ENCODE peak calls at places on chromosomes 3 and 15, in seven cellular contexts. One of them, this sample, is unnamed.

GRCh38 chr3:187987919-187988318 is 166.0 kb upstream of the LPP start:
- DNase-seq in MM.1S: no peak
- DNase-seq in cardiac muscle cell: no peak
- DNase-seq in breast epithelium: no peak
- DNase-seq in HFF-Myc: no peak
- DNase-seq in psoas muscle: no peak
- DNase-seq in HFFc6: no peak
- DNase-seq in this sample: no peak

GRCh38 chr3:69720824-69721223 is 18.4 kb upstream of the MITF start:
- DNase-seq in breast epithelium: no peak
- DNase-seq in MM.1S: no peak
- DNase-seq in cardiac muscle cell: no peak
- DNase-seq in psoas muscle: no peak
- DNase-seq in HFF-Myc: no peak
- DNase-seq in HFFc6: no peak
- DNase-seq in this sample: no peak

GRCh38 chr3:79019137-79019923 is 748.5 kb downstream of the ROBO1 start:
- DNase-seq in HFF-Myc: peak; percentile 79
- DNase-seq in breast epithelium: peak; percentile 42
- DNase-seq in HFFc6: peak; percentile 85
- DNase-seq in MM.1S: peak; percentile 87
- DNase-seq in psoas muscle: peak; percentile 75
- DNase-seq in cardiac muscle cell: peak; percentile 96
- DNase-seq in this sample: peak; percentile 83

GRCh38 chr15:57345584-57345983 is 30.7 kb upstream of the CGNL1 start:
- DNase-seq in HFF-Myc: no peak
- DNase-seq in breast epithelium: no peak
- DNase-seq in cardiac muscle cell: peak; percentile 40
- DNase-seq in HFFc6: no peak
- DNase-seq in psoas muscle: no peak
- DNase-seq in MM.1S: no peak
- DNase-seq in this sample: no peak

GRCh38 chr15:66170716-66171115 is 82.8 kb downstream of the MEGF11 start:
- DNase-seq in HFF-Myc: no peak
- DNase-seq in breast epithelium: no peak
- DNase-seq in MM.1S: no peak
- DNase-seq in psoas muscle: no peak
- DNase-seq in cardiac muscle cell: no peak
- DNase-seq in HFFc6: no peak
- DNase-seq in this sample: no peak

GRCh38 chr15:35439291-35439690 is 106.7 kb downstream of the DPH6 start:
- DNase-seq in breast epithelium: no peak
- DNase-seq in HFFc6: peak; percentile 60
- DNase-seq in HFF-Myc: peak; percentile 10
- DNase-seq in psoas muscle: no peak
- DNase-seq in MM.1S: no peak
- DNase-seq in cardiac muscle cell: peak; percentile 83
- DNase-seq in this sample: no peak

GRCh38 chr3:64214002-64214696 is 11.1 kb downstream of the PRICKLE2 start:
- DNase-seq in psoas muscle: peak; percentile 74
- DNase-seq in MM.1S: no peak
- DNase-seq in HFFc6: peak; percentile 52
- DNase-seq in breast epithelium: peak; percentile 78
- DNase-seq in HFF-Myc: peak; percentile 76
- DNase-seq in cardiac muscle cell: peak; percentile 98
- DNase-seq in this sample: no peak

GRCh38 chr3:126438746-126439145 is 36.9 kb downstream of the ZXDC start:
- DNase-seq in HFFc6: no peak
- DNase-seq in breast epithelium: no peak
- DNase-seq in HFF-Myc: no peak
- DNase-seq in psoas muscle: no peak
- DNase-seq in cardiac muscle cell: no peak
- DNase-seq in MM.1S: no peak
- DNase-seq in this sample: no peak

GRCh38 chr3:81638480-81638879 is 123.0 kb downstream of the GBE1 start:
- DNase-seq in psoas muscle: no peak
- DNase-seq in cardiac muscle cell: no peak
- DNase-seq in breast epithelium: no peak
- DNase-seq in HFF-Myc: no peak
- DNase-seq in HFFc6: no peak
- DNase-seq in MM.1S: no peak
- DNase-seq in this sample: no peak

GRCh38 chr3:37491343-37491742 is 317.0 kb upstream of the LRRFIP2 start:
- DNase-seq in HFFc6: no peak
- DNase-seq in breast epithelium: no peak
- DNase-seq in cardiac muscle cell: no peak
- DNase-seq in MM.1S: no peak
- DNase-seq in HFF-Myc: no peak
- DNase-seq in psoas muscle: no peak
- DNase-seq in this sample: no peak

GRCh38 chr3:69941439-69942176 is 57.9 kb upstream of the SAMMSON start:
- DNase-seq in HFF-Myc: no peak
- DNase-seq in MM.1S: no peak
- DNase-seq in cardiac muscle cell: no peak
- DNase-seq in HFFc6: peak; percentile 35
- DNase-seq in psoas muscle: no peak
- DNase-seq in breast epithelium: no peak
- DNase-seq in this sample: no peak

GRCh38 chr3:60650171-60650570 is 601.1 kb downstream of the FHIT start:
- DNase-seq in breast epithelium: no peak
- DNase-seq in HFF-Myc: no peak
- DNase-seq in psoas muscle: no peak
- DNase-seq in cardiac muscle cell: no peak
- DNase-seq in HFFc6: no peak
- DNase-seq in MM.1S: no peak
- DNase-seq in this sample: no peak

GRCh38 chr3:112043621-112044201 is 9.2 kb downstream of the TMPRSS7 start:
- DNase-seq in MM.1S: peak; percentile 73
- DNase-seq in breast epithelium: peak; percentile 18
- DNase-seq in HFFc6: peak; percentile 63
- DNase-seq in HFF-Myc: peak; percentile 39
- DNase-seq in cardiac muscle cell: peak; percentile 87
- DNase-seq in psoas muscle: no peak
- DNase-seq in this sample: no peak

GRCh38 chr3:43379343-43379742 is 93.0 kb downstream of the SNRK start:
- DNase-seq in psoas muscle: no peak
- DNase-seq in MM.1S: no peak
- DNase-seq in HFFc6: peak; percentile 57
- DNase-seq in breast epithelium: no peak
- DNase-seq in HFF-Myc: no peak
- DNase-seq in cardiac muscle cell: peak; percentile 64
- DNase-seq in this sample: no peak

GRCh38 chr3:172096881-172097420 is 57.6 kb downstream of the FNDC3B start:
- DNase-seq in MM.1S: peak; percentile 36
- DNase-seq in breast epithelium: no peak
- DNase-seq in HFFc6: peak; percentile 64
- DNase-seq in psoas muscle: no peak
- DNase-seq in cardiac muscle cell: peak; percentile 82
- DNase-seq in HFF-Myc: no peak
- DNase-seq in this sample: no peak

GRCh38 chr3:140113983-140114923 is 179.3 kb downstream of the CLSTN2 start:
- DNase-seq in psoas muscle: no peak
- DNase-seq in HFF-Myc: no peak
- DNase-seq in breast epithelium: no peak
- DNase-seq in HFFc6: no peak
- DNase-seq in MM.1S: no peak
- DNase-seq in cardiac muscle cell: no peak
- DNase-seq in this sample: no peak

GRCh38 chr3:98814799-98815450 is 51.8 kb downstream of the ST3GAL6 start:
- DNase-seq in HFF-Myc: no peak
- DNase-seq in MM.1S: no peak
- DNase-seq in HFFc6: peak; percentile 72
- DNase-seq in psoas muscle: no peak
- DNase-seq in cardiac muscle cell: peak; percentile 73
- DNase-seq in breast epithelium: no peak
- DNase-seq in this sample: no peak

GRCh38 chr3:122952509-122952908 is 75.1 kb downstream of the SEMA5B start:
- DNase-seq in psoas muscle: no peak
- DNase-seq in breast epithelium: no peak
- DNase-seq in MM.1S: no peak
- DNase-seq in HFFc6: no peak
- DNase-seq in cardiac muscle cell: peak; percentile 32
- DNase-seq in HFF-Myc: no peak
- DNase-seq in this sample: no peak

GRCh38 chr3:15645740-15646490 is 44.4 kb downstream of the BTD start:
- DNase-seq in cardiac muscle cell: peak; percentile 84
- DNase-seq in breast epithelium: no peak
- DNase-seq in HFF-Myc: peak; percentile 81
- DNase-seq in HFFc6: peak; percentile 91
- DNase-seq in psoas muscle: peak; percentile 82
- DNase-seq in MM.1S: no peak
- DNase-seq in this sample: no peak

GRCh38 chr3:36941658-36942057 is 3.2 kb downstream of the TRANK1 start:
- DNase-seq in breast epithelium: no peak
- DNase-seq in psoas muscle: no peak
- DNase-seq in HFFc6: no peak
- DNase-seq in cardiac muscle cell: peak; percentile 46
- DNase-seq in HFF-Myc: no peak
- DNase-seq in MM.1S: no peak
- DNase-seq in this sample: peak; percentile 42

GRCh38 chr3:131053021-131053420 is 26.3 kb downstream of the NEK11 start:
- DNase-seq in MM.1S: no peak
- DNase-seq in psoas muscle: no peak
- DNase-seq in cardiac muscle cell: peak; percentile 55
- DNase-seq in breast epithelium: no peak
- DNase-seq in HFFc6: no peak
- DNase-seq in HFF-Myc: no peak
- DNase-seq in this sample: no peak
- TF ChIP-seq CTCF in MM.1S: peak; percentile 45
- TF ChIP-seq CTCF in psoas muscle: peak; percentile 22
- TF ChIP-seq CTCF in cardiac muscle cell: peak; percentile 41
- TF ChIP-seq CTCF in breast epithelium: no peak
- TF ChIP-seq CTCF in HFFc6: peak; percentile 73
- TF ChIP-seq CTCF in HFF-Myc: no peak
- TF ChIP-seq CTCF in this sample: peak; percentile 42

GRCh38 chr3:4584537-4585249 is 91.5 kb downstream of the ITPR1 start:
- DNase-seq in breast epithelium: peak; percentile 33
- DNase-seq in cardiac muscle cell: peak; percentile 80
- DNase-seq in HFFc6: no peak
- DNase-seq in MM.1S: no peak
- DNase-seq in HFF-Myc: no peak
- DNase-seq in psoas muscle: no peak
- DNase-seq in this sample: no peak
- TF ChIP-seq CTCF in breast epithelium: no peak
- TF ChIP-seq CTCF in cardiac muscle cell: peak; percentile 31
- TF ChIP-seq CTCF in HFFc6: no peak
- TF ChIP-seq CTCF in MM.1S: no peak
- TF ChIP-seq CTCF in HFF-Myc: no peak
- TF ChIP-seq CTCF in psoas muscle: peak; percentile 25
- TF ChIP-seq CTCF in this sample: no peak

GRCh38 chr3:180646187-180646790 is 33.0 kb downstream of the CCDC39 start:
- DNase-seq in HFFc6: no peak
- DNase-seq in HFF-Myc: no peak
- DNase-seq in MM.1S: peak; percentile 24
- DNase-seq in breast epithelium: no peak
- DNase-seq in psoas muscle: no peak
- DNase-seq in cardiac muscle cell: no peak
- DNase-seq in this sample: no peak
- TF ChIP-seq CTCF in HFFc6: peak; percentile 70
- TF ChIP-seq CTCF in HFF-Myc: no peak
- TF ChIP-seq CTCF in MM.1S: peak; percentile 54
- TF ChIP-seq CTCF in breast epithelium: no peak
- TF ChIP-seq CTCF in psoas muscle: no peak
- TF ChIP-seq CTCF in cardiac muscle cell: peak; percentile 8
- TF ChIP-seq CTCF in this sample: peak; percentile 68

GRCh38 chr3:195250473-195251251 is 20.3 kb downstream of the XXYLT1 start:
- DNase-seq in HFFc6: peak; percentile 34
- DNase-seq in HFF-Myc: no peak
- DNase-seq in psoas muscle: no peak
- DNase-seq in MM.1S: no peak
- DNase-seq in cardiac muscle cell: peak; percentile 33
- DNase-seq in breast epithelium: no peak
- DNase-seq in this sample: no peak
- TF ChIP-seq CTCF in HFFc6: peak; percentile 45
- TF ChIP-seq CTCF in HFF-Myc: peak; percentile 7
- TF ChIP-seq CTCF in psoas muscle: peak; percentile 22
- TF ChIP-seq CTCF in MM.1S: no peak
- TF ChIP-seq CTCF in cardiac muscle cell: no peak
- TF ChIP-seq CTCF in breast epithelium: no peak
- TF ChIP-seq CTCF in this sample: peak; percentile 24

This sample was measured in type B pancreatic cell.